ENCODE peak calls at places on chromosomes 3 and 15, in seven cellular contexts. P is IMR-90, Y is A549, K is aorta, F is right cardiac atrium, H is uterus, J is adrenal gland. G is an unnamed sample.

GRCh38 chr3:37671926-37672325 is 189.8 kb upstream of the CTDSPL start:
- DNase-seq in P (no peak), Y (no peak), K (no peak), F (no peak), H (no peak), J (no peak), G (no peak)

GRCh38 chr3:23594066-23594465 is 211.7 kb upstream of the UBE2E1 start:
- DNase-seq in P (no peak), Y (no peak), K (no peak), F (no peak), H (no peak), J (no peak), G (no peak)

GRCh38 chr3:118636841-118637240 is 397.8 kb downstream of the IGSF11 start:
- DNase-seq in P (no peak), Y (peak), K (no peak), F (no peak), H (no peak), J (no peak), G (no peak)

GRCh38 chr15:63292771-63293170 is 15.4 kb downstream of the APH1B start:
- DNase-seq in P (peak), Y (no peak), K (no peak), F (no peak), H (no peak), J (no peak), G (no peak)

GRCh38 chr3:194262345-194263305 is 88.5 kb downstream of the CPN2 start:
- DNase-seq in P (no peak), Y (no peak), K (no peak), F (no peak), H (no peak), J (no peak), G (no peak)

GRCh38 chr3:63791974-63792373 is 27.1 kb upstream of the C3orf49 start:
- DNase-seq in P (peak), Y (peak), K (no peak), F (no peak), H (no peak), J (no peak), G (no peak)

GRCh38 chr3:113084777-113085176 is 94.0 kb downstream of the GTPBP8 start:
- DNase-seq in P (peak), Y (no peak), K (peak), F (peak), H (peak), J (peak), G (no peak)

GRCh38 chr3:24523988-24524727 is 29.5 kb upstream of the THRB start:
- DNase-seq in P (no peak), Y (no peak), K (no peak), F (no peak), H (no peak), J (no peak), G (peak)

GRCh38 chr3:183247190-183247589 is 5.9 kb upstream of the B3GNT5 start:
- DNase-seq in P (no peak), Y (no peak), K (no peak), F (no peak), H (no peak), J (peak), G (no peak)

GRCh38 chr15:92709064-92709463 is 53.5 kb upstream of the FAM174B start:
- DNase-seq in P (no peak), Y (no peak), K (no peak), F (no peak), H (no peak), J (peak), G (peak)

GRCh38 chr3:23576379-23576959 is 229.3 kb upstream of the UBE2E1 start:
- DNase-seq in P (no peak), Y (peak), K (no peak), F (no peak), H (no peak), J (no peak), G (peak)

GRCh38 chr3:39757312-39757711 is 52.1 kb upstream of the MYRIP start:
- DNase-seq in P (no peak), Y (no peak), K (no peak), F (no peak), H (no peak), J (peak), G (no peak)

GRCh38 chr3:13548696-13549512 is at the start of gene FBLN2:
- DNase-seq in P (no peak), Y (no peak), K (no peak), F (peak), H (no peak), J (peak), G (no peak)

GRCh38 chr3:19216669-19217337 is 68.5 kb downstream of the KCNH8 start:
- DNase-seq in P (no peak), Y (no peak), K (peak), F (peak), H (peak), J (peak), G (no peak)

GRCh38 chr15:74423443-74424257 is 10.1 kb downstream of the SEMA7A start:
- DNase-seq in P (no peak), Y (no peak), K (no peak), F (no peak), H (no peak), J (no peak), G (peak)

GRCh38 chr3:37145607-37146006 is 28.8 kb downstream of the LRRFIP2 start:
- DNase-seq in P (no peak), Y (no peak), K (no peak), F (no peak), H (no peak), J (peak), G (no peak)

GRCh38 chr15:32642667-32643425 is 1.3 kb downstream of the SCG5 start:
- DNase-seq in P (peak), Y (no peak), K (no peak), F (no peak), H (no peak), J (no peak), G (no peak)

GRCh38 chr3:167941234-167941995 is 154.3 kb downstream of the GOLIM4 start:
- DNase-seq in P (peak), Y (no peak), K (peak), F (peak), H (peak), J (peak), G (no peak)

GRCh38 chr3:5846271-5846670 is 658.8 kb downstream of the EDEM1 start:
- DNase-seq in P (no peak), Y (no peak), K (no peak), F (no peak), H (no peak), J (no peak), G (no peak)

GRCh38 chr15:26453914-26454313 is 319.0 kb downstream of the GABRB3 start:
- DNase-seq in P (no peak), Y (no peak), K (no peak), F (no peak), H (no peak), J (no peak), G (no peak)

GRCh38 chr3:170418422-170419300 is at the start of gene CLDN11:
- DNase-seq in P (peak), Y (no peak), K (no peak), F (peak), H (peak), J (no peak), G (no peak)

GRCh38 chr3:37197810-37198371 is 23.5 kb upstream of the LRRFIP2 start:
- DNase-seq in P (peak), Y (no peak), K (no peak), F (no peak), H (no peak), J (no peak), G (no peak)

GRCh38 chr3:42117175-42118008 is 26.2 kb downstream of the TRAK1 start:
- DNase-seq in P (peak), Y (peak), K (peak), F (peak), H (no peak), J (peak), G (peak)

GRCh38 chr3:53084310-53085001 is 38.6 kb upstream of the SFMBT1 start:
- DNase-seq in P (no peak), Y (no peak), K (peak), F (peak), H (no peak), J (no peak), G (peak)

GRCh38 chr3:42718338-42718737 is 15.7 kb upstream of the HHATL start:
- DNase-seq in P (no peak), Y (no peak), K (no peak), F (no peak), H (no peak), J (no peak), G (no peak)

GRCh38 chr3:178518660-178519396 is 17.4 kb upstream of the KCNMB2 start:
- DNase-seq in P (no peak), Y (no peak), K (no peak), F (no peak), H (no peak), J (peak), G (peak)

GRCh38 chr3:195416795-195417194 is 26.0 kb downstream of the ACAP2 start:
- DNase-seq in P (no peak), Y (no peak), K (no peak), F (no peak), H (no peak), J (no peak), G (peak)

GRCh38 chr15:68639926-68640600 is 61.3 kb downstream of the CORO2B start:
- DNase-seq in P (no peak), Y (no peak), K (no peak), F (no peak), H (peak), J (no peak), G (no peak)

GRCh38 chr3:184388164-184388935 is 8.5 kb downstream of the CHRD start:
- DNase-seq in P (no peak), Y (no peak), K (no peak), F (no peak), H (no peak), J (no peak), G (no peak)
- H3K27ac ChIP-seq in P (no peak), Y (no peak), K (no peak), F (no peak), H (no peak), J (no peak), G (no peak)

DNA sequence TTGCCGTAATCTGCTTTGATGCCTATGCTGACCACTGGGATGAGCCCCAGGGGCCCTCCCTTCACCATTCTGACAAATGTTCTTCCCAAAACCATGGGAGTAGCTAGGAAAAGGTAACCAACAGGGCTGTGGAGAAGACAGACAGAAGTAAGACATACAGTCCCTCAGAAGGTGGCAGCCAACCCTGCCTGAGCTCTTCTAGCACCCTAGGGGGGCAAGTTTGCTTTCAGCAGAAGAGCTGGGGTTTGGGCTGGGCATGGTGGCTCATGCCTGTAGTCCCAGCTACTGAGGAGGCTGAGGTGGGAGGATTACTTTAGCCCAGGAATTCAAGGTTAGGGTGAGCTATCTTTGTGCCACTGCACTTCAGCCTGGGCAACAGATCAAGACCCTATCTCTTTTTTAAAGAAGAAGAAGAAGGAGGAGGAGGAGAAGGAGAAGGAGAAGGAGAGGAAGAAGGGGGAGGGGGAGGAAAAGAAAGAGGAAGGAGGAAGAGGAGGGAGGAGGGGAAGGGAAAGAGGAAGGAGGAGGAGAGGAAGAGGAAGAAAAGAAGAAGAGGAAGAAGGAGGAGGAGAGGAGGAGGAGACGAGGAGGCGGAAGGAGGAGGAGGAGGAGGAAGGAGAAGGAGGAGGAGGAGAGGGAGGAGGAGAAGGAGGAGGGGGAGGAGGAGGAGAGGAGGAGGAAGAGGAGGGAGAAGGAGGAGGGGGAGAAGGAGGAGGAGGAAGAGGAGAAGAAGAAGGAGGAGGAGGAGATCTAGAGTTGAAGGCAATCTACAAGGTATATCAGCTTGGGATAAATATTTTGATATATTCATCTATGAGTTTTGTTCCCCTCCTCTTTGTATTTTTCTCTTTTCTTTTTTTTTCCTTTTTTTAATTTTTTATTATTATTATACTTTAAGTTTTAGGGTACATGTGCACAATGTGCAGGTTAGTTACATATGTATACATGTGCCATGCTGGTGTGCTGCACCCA is 44.9 kb upstream of the ABHD2 start:
- DNase-seq in P (no peak), Y (no peak), K (no peak), F (no peak), H (no peak), J (no peak), G (no peak)
- H3K27ac ChIP-seq in P (no peak), Y (no peak), K (peak), F (no peak), H (no peak), J (no peak), G (no peak)

GRCh38 chr3:58574682-58575081 is 2.5 kb downstream of the FAM107A start:
- DNase-seq in P (no peak), Y (no peak), K (no peak), F (no peak), H (no peak), J (no peak), G (no peak)

GRCh38 chr3:58577269-58577821 is at the start of gene FAM107A:
- DNase-seq in P (peak), Y (peak), K (peak), F (peak), H (peak), J (peak), G (no peak)

GRCh38 chr3:58578873-58579272 is 1.7 kb upstream of the FAM107A start:
- DNase-seq in P (no peak), Y (no peak), K (no peak), F (no peak), H (no peak), J (no peak), G (no peak)

GRCh38 chr3:58575986-58576652 is 1.1 kb downstream of the FAM107A start:
- DNase-seq in P (no peak), Y (no peak), K (no peak), F (peak), H (peak), J (peak), G (no peak)

DNA sequence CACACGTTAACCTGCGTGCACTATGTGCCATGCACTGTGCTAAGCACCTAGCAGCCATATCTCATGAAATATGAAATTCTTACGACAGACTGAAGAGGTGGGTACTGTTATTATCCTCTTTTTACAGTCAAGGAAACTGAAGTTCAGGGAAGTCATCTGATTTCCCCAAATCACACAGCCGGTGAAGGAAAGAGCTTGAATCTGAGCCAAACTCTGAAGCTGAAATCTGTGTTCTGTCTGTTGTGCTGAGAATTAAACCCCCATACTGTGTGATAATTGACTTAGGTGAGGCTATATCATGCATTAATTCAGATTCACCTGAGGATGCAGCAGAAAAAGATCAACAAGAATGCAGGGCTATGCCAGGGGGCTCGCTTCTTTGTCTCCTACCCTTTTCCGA is 475 bp downstream of the FAM107A start:
- DNase-seq in P (no peak), Y (no peak), K (no peak), F (no peak), H (no peak), J (no peak), G (no peak)
- H3K27ac ChIP-seq in P (no peak), Y (no peak), K (no peak), F (peak), H (peak), J (peak), G (no peak)

DNA sequence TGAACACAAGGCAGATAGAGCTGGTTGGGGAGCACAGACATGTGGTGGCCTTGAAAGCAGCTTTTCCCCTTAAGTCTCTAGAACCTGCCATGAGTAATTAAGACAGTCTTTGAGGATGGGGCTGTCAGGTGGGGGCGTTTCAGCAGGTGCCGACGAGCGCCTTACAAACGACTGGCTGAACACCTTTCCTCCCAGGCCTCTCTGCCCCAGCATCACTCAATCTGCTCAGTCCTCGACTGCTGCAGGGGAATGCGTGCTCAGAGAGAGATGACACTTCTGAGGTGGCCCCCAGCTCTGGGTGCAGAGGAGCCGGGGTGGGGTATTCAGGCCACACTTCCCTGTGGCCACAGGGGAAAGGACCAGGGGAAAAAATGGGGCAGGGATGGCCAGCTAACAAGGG is 8.1 kb upstream of the NCKIPSD start:
- DNase-seq in P (no peak), Y (no peak), K (no peak), F (no peak), H (no peak), J (no peak), G (no peak)
- H3K27ac ChIP-seq in P (peak), Y (peak), K (peak), F (peak), H (peak), J (peak), G (no peak)